ENCODE peak calls at places on chromosomes 12 and 14, in six cellular contexts. O, W, A, T, N and E are unnamed samples.

GRCh38 chr12:5085896-5086295 is 42.2 kb downstream of the KCNA5 start:
- DNase-seq in T (peak), N (no peak), A (no peak), W (no peak), O (no peak), E (peak)

GRCh38 chr12:104130760-104131159 is 7.2 kb downstream of the NFYB start:
- DNase-seq in N (no peak), A (no peak), T (no peak), O (no peak), W (no peak), E (no peak)

GRCh38 chr12:6966351-6966750 is 4.1 kb downstream of the PHB2 start:
- DNase-seq in A (no peak), W (no peak), O (no peak), T (no peak), N (no peak), E (no peak)

GRCh38 chr14:92982941-92983340 is 60.0 kb downstream of the CHGA start:
- DNase-seq in W (no peak), A (no peak), O (no peak), N (no peak), T (no peak), E (no peak)

GRCh38 chr12:33439587-33440011 is at the start of gene SYT10:
- DNase-seq in T (no peak), W (no peak), A (no peak), O (peak), N (no peak), E (no peak)

GRCh38 chr14:75609606-75610476 is 31.4 kb downstream of the FLVCR2 start:
- DNase-seq in T (no peak), O (no peak), W (no peak), A (no peak), N (no peak), E (peak)

GRCh38 chr12:118980407-118981014 is 830 bp upstream of the SRRM4 start:
- DNase-seq in O (peak), N (no peak), T (no peak), A (no peak), W (no peak), E (no peak)

GRCh38 chr12:67534671-67535070 is 113.9 kb upstream of the DYRK2 start:
- DNase-seq in O (no peak), A (no peak), T (peak), W (no peak), N (no peak), E (no peak)

GRCh38 chr12:19196959-19197630 is 67.6 kb downstream of the PLEKHA5 start:
- DNase-seq in N (no peak), O (no peak), A (no peak), W (no peak), T (no peak), E (no peak)

GRCh38 chr14:100784523-100785337 is 41.2 kb upstream of the MEG3 start:
- DNase-seq in T (no peak), A (no peak), N (no peak), W (no peak), O (no peak), E (no peak)

GRCh38 chr14:68380304-68380840 is 412.5 kb downstream of the ZFP36L1 start:
- DNase-seq in W (no peak), O (no peak), A (no peak), N (no peak), T (no peak), E (no peak)